ENCODE peak calls at places on chromosome 20, in five cellular contexts. One of them, this sample, is unnamed.

GRCh38 chr20:3082306-3082951 is 2.1 kb downstream of the AVP start:
- DNase-seq in AG04450: no peak
- DNase-seq in A549: no peak
- DNase-seq in left lung: peak
- DNase-seq in brain microvascular endothelial cell: no peak
- DNase-seq in this sample: no peak

GRCh38 chr20:21615617-21616080 is 89.8 kb upstream of the PAX1 start:
- DNase-seq in brain microvascular endothelial cell: peak
- DNase-seq in left lung: no peak
- DNase-seq in AG04450: no peak
- DNase-seq in A549: peak
- DNase-seq in this sample: peak

GRCh38 chr20:43331911-43332310 is 125.8 kb upstream of the SRSF6 start:
- DNase-seq in A549: no peak
- DNase-seq in AG04450: no peak
- DNase-seq in brain microvascular endothelial cell: no peak
- DNase-seq in left lung: no peak
- DNase-seq in this sample: no peak

GRCh38 chr20:46128310-46129151 is 10.4 kb downstream of the CD40 start:
- DNase-seq in brain microvascular endothelial cell: no peak
- DNase-seq in AG04450: no peak
- DNase-seq in left lung: no peak
- DNase-seq in A549: peak
- DNase-seq in this sample: peak

GRCh38 chr20:43936805-43937204 is 22.2 kb downstream of the TOX2 start:
- DNase-seq in A549: no peak
- DNase-seq in brain microvascular endothelial cell: no peak
- DNase-seq in AG04450: no peak
- DNase-seq in left lung: no peak
- DNase-seq in this sample: no peak

GRCh38 chr20:3865152-3865886 is 18.7 kb downstream of the MAVS start:
- DNase-seq in AG04450: no peak
- DNase-seq in brain microvascular endothelial cell: no peak
- DNase-seq in left lung: no peak
- DNase-seq in A549: no peak
- DNase-seq in this sample: no peak

GRCh38 chr20:4633780-4634179 is 87.9 kb upstream of the PRND start:
- DNase-seq in brain microvascular endothelial cell: peak
- DNase-seq in AG04450: peak
- DNase-seq in A549: no peak
- DNase-seq in left lung: no peak
- DNase-seq in this sample: no peak

GRCh38 chr20:2872304-2873009 is 824 bp upstream of the PTPRA start:
- DNase-seq in A549: peak
- DNase-seq in brain microvascular endothelial cell: peak
- DNase-seq in left lung: peak
- DNase-seq in AG04450: no peak
- DNase-seq in this sample: peak

GRCh38 chr20:9514461-9515210 is at the start of gene LAMP5:
- DNase-seq in AG04450: no peak
- DNase-seq in brain microvascular endothelial cell: peak
- DNase-seq in A549: no peak
- DNase-seq in left lung: peak
- DNase-seq in this sample: no peak

GRCh38 chr20:25345721-25346120 is 44.9 kb downstream of the ABHD12 start:
- DNase-seq in AG04450: no peak
- DNase-seq in left lung: no peak
- DNase-seq in A549: no peak
- DNase-seq in brain microvascular endothelial cell: no peak
- DNase-seq in this sample: no peak

GRCh38 chr20:58214310-58214709 is 14.1 kb downstream of the ANKRD60 start:
- DNase-seq in left lung: no peak
- DNase-seq in AG04450: no peak
- DNase-seq in brain microvascular endothelial cell: no peak
- DNase-seq in A549: no peak
- DNase-seq in this sample: no peak

GRCh38 chr20:32158943-32159660 is 48.4 kb downstream of the PLAGL2 start:
- DNase-seq in AG04450: no peak
- DNase-seq in left lung: no peak
- DNase-seq in brain microvascular endothelial cell: no peak
- DNase-seq in A549: no peak
- DNase-seq in this sample: no peak

GRCh38 chr20:19942611-19943010 is 74.6 kb upstream of the NAA20 start:
- DNase-seq in left lung: no peak
- DNase-seq in AG04450: no peak
- DNase-seq in brain microvascular endothelial cell: no peak
- DNase-seq in A549: no peak
- DNase-seq in this sample: no peak

GRCh38 chr20:39874049-39874893 is 814.8 kb downstream of the MAFB start:
- DNase-seq in brain microvascular endothelial cell: peak
- DNase-seq in left lung: no peak
- DNase-seq in A549: peak
- DNase-seq in AG04450: peak
- DNase-seq in this sample: peak

GRCh38 chr20:19211661-19212523 is 550 bp upstream of the SLC24A3 start:
- DNase-seq in A549: no peak
- DNase-seq in brain microvascular endothelial cell: no peak
- DNase-seq in AG04450: no peak
- DNase-seq in left lung: peak
- DNase-seq in this sample: no peak

GRCh38 chr20:44523746-44524145 is 1.9 kb upstream of the SERINC3 start:
- DNase-seq in A549: no peak
- DNase-seq in AG04450: no peak
- DNase-seq in left lung: no peak
- DNase-seq in brain microvascular endothelial cell: no peak
- DNase-seq in this sample: no peak

GRCh38 chr20:8790442-8791074 is 278.3 kb upstream of the PLCB4 start:
- DNase-seq in A549: peak
- DNase-seq in left lung: no peak
- DNase-seq in AG04450: peak
- DNase-seq in brain microvascular endothelial cell: peak
- DNase-seq in this sample: peak

GRCh38 chr20:45445805-45446562 is 23.6 kb upstream of the WFDC2 start:
- DNase-seq in brain microvascular endothelial cell: no peak
- DNase-seq in A549: peak
- DNase-seq in left lung: no peak
- DNase-seq in AG04450: no peak
- DNase-seq in this sample: peak

GRCh38 chr20:40433341-40433861 is 255.6 kb downstream of the MAFB start:
- DNase-seq in AG04450: no peak
- DNase-seq in A549: no peak
- DNase-seq in left lung: no peak
- DNase-seq in brain microvascular endothelial cell: no peak
- DNase-seq in this sample: no peak

GRCh38 chr20:24708411-24709295 is 239.2 kb downstream of the SYNDIG1 start:
- DNase-seq in left lung: no peak
- DNase-seq in AG04450: no peak
- DNase-seq in A549: no peak
- DNase-seq in brain microvascular endothelial cell: no peak
- DNase-seq in this sample: no peak

GRCh38 chr20:3724356-3724755 is 8.1 kb upstream of the HSPA12B start:
- DNase-seq in brain microvascular endothelial cell: no peak
- DNase-seq in left lung: no peak
- DNase-seq in AG04450: no peak
- DNase-seq in A549: no peak
- DNase-seq in this sample: no peak

GRCh38 chr20:51385941-51386530 is 156.5 kb downstream of the NFATC2 start:
- DNase-seq in AG04450: no peak
- DNase-seq in left lung: no peak
- DNase-seq in A549: peak
- DNase-seq in brain microvascular endothelial cell: peak
- DNase-seq in this sample: peak

GRCh38 chr20:49450281-49450707 is 32.2 kb downstream of the KCNB1 start:
- DNase-seq in A549: no peak
- DNase-seq in brain microvascular endothelial cell: no peak
- DNase-seq in AG04450: no peak
- DNase-seq in left lung: no peak
- DNase-seq in this sample: no peak

GRCh38 chr20:32945710-32946221 is 58.5 kb downstream of the SUN5 start:
- DNase-seq in brain microvascular endothelial cell: peak
- DNase-seq in AG04450: peak
- DNase-seq in left lung: no peak
- DNase-seq in A549: peak
- DNase-seq in this sample: peak

GRCh38 chr20:5481872-5482271 is 165.1 kb upstream of the PROKR2 start:
- DNase-seq in AG04450: no peak
- DNase-seq in brain microvascular endothelial cell: no peak
- DNase-seq in A549: no peak
- DNase-seq in left lung: no peak
- DNase-seq in this sample: no peak

GRCh38 chr20:36861625-36861874 is 14.4 kb upstream of the TLDC2 start:
- DNase-seq in left lung: no peak
- DNase-seq in AG04450: no peak
- DNase-seq in brain microvascular endothelial cell: no peak
- DNase-seq in A549: no peak
- DNase-seq in this sample: no peak

GRCh38 chr20:36859282-36859555 is 16.7 kb upstream of the TLDC2 start:
- DNase-seq in A549: no peak
- DNase-seq in AG04450: no peak
- DNase-seq in left lung: no peak
- DNase-seq in brain microvascular endothelial cell: no peak
- DNase-seq in this sample: no peak

GRCh38 chr20:36860811-36861624 is 14.9 kb upstream of the TLDC2 start:
- DNase-seq in left lung: no peak
- DNase-seq in A549: no peak
- DNase-seq in AG04450: no peak
- DNase-seq in brain microvascular endothelial cell: no peak
- DNase-seq in this sample: no peak

GRCh38 chr20:36859700-36860330 is 16.1 kb upstream of the TLDC2 start:
- DNase-seq in left lung: no peak
- DNase-seq in A549: no peak
- DNase-seq in brain microvascular endothelial cell: no peak
- DNase-seq in AG04450: no peak
- DNase-seq in this sample: no peak

DNA sequence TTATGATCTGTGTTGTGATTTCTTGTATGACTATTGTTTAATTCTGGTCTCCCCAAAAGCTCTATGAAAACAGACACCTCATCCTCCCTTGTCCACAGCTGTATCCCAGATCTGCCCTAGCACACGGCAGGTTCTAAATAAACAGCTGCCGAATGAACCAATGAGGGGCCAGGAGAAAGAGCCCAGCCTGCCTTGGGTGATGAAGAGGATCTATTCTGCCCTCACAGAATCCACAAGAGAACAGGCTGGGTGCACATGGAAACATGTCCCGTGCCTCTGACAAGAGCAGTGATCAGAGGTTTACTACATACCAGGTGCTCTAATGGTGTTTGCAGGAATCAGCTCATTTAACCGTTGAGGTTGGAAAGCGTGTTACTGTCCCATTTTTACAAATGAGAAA is 15.6 kb upstream of the TLDC2 start:
- DNase-seq in brain microvascular endothelial cell: no peak
- DNase-seq in AG04450: no peak
- DNase-seq in left lung: no peak
- DNase-seq in A549: no peak
- DNase-seq in this sample: no peak
- H3K27ac ChIP-seq in brain microvascular endothelial cell: no peak
- H3K27ac ChIP-seq in AG04450: peak
- H3K27ac ChIP-seq in left lung: no peak
- H3K27ac ChIP-seq in A549: no peak
- H3K27ac ChIP-seq in this sample: no peak

DNA sequence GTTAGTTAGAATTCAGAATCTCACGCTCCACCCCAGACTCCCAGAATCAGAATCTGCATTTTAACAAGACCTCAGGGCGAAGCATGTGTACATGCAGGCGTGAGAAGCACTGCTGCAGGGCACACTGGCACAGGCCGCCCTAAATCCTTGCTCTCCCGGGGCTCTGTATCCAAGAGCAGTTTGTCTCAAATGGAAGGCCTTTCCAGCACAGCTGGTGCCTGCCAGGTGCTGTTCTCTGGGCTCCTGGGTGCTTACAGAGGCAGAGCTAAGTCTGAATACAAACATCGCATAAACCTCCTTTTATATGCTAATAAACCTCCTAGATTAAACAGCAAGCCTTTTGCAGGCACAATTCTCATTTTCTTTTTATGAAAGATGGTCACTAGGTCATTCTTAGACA is 119.1 kb upstream of the CD93 start:
- DNase-seq in A549: no peak
- DNase-seq in AG04450: no peak
- DNase-seq in brain microvascular endothelial cell: no peak
- DNase-seq in left lung: no peak
- DNase-seq in this sample: no peak
- H3K27ac ChIP-seq in A549: no peak
- H3K27ac ChIP-seq in AG04450: no peak
- H3K27ac ChIP-seq in brain microvascular endothelial cell: no peak
- H3K27ac ChIP-seq in left lung: no peak
- H3K27ac ChIP-seq in this sample: no peak

GRCh38 chr20:53048387-53048786 is 76.2 kb downstream of the TSHZ2 start:
- DNase-seq in AG04450: no peak
- DNase-seq in brain microvascular endothelial cell: no peak
- DNase-seq in A549: no peak
- DNase-seq in left lung: no peak
- DNase-seq in this sample: no peak

GRCh38 chr20:53047203-53047602 is 75.0 kb downstream of the TSHZ2 start:
- DNase-seq in left lung: no peak
- DNase-seq in brain microvascular endothelial cell: no peak
- DNase-seq in AG04450: no peak
- DNase-seq in A549: no peak
- DNase-seq in this sample: no peak

GRCh38 chr20:53050338-53050737 is 78.2 kb downstream of the TSHZ2 start:
- DNase-seq in A549: no peak
- DNase-seq in left lung: no peak
- DNase-seq in brain microvascular endothelial cell: no peak
- DNase-seq in AG04450: no peak
- DNase-seq in this sample: no peak

GRCh38 chr20:53044296-53044695 is 72.1 kb downstream of the TSHZ2 start:
- DNase-seq in A549: no peak
- DNase-seq in AG04450: no peak
- DNase-seq in left lung: no peak
- DNase-seq in brain microvascular endothelial cell: no peak
- DNase-seq in this sample: no peak

DNA sequence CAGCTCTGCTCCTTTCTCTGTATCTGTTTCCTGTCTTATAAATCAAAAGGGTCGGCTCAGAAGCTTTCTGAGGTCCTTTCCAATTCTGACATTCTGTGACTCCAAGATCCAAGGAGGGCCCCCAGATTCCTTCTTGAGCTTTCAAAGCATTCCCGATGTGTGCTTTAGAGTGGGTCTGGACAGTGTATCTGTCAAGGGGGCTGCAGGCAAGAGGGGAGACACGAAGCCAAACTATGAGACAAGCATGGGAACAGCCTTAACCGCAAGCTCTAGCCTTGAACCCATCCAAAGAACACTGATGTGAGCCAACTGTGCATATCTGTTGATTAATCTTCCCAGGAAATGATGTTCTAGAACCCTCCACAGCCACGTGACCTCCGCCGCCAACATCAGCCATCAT is 73.8 kb downstream of the TSHZ2 start:
- DNase-seq in left lung: no peak
- DNase-seq in AG04450: no peak
- DNase-seq in brain microvascular endothelial cell: no peak
- DNase-seq in A549: no peak
- DNase-seq in this sample: no peak
- H3K27ac ChIP-seq in left lung: no peak
- H3K27ac ChIP-seq in AG04450: no peak
- H3K27ac ChIP-seq in brain microvascular endothelial cell: no peak
- H3K27ac ChIP-seq in A549: no peak
- H3K27ac ChIP-seq in this sample: no peak

GRCh38 chr20:56554869-56555268 is 21.8 kb downstream of the FAM209B start:
- DNase-seq in left lung: no peak
- DNase-seq in A549: peak
- DNase-seq in brain microvascular endothelial cell: peak
- DNase-seq in AG04450: peak
- DNase-seq in this sample: peak
- H3K27ac ChIP-seq in left lung: no peak
- H3K27ac ChIP-seq in A549: no peak
- H3K27ac ChIP-seq in brain microvascular endothelial cell: peak
- H3K27ac ChIP-seq in AG04450: no peak
- H3K27ac ChIP-seq in this sample: peak

This sample was measured in OCI-LY7.